ENCODE peak calls at places on chromosomes 2 and 18, in seven cellular contexts. F is SJSA1, K is AG04449, B is amygdala, U is EH, T is HTR-8/SVneo, Q is substantia nigra. I is an unnamed sample.

GRCh38 chr2:195656131-195656858 is 731 bp upstream of the SLC39A10 start:
- DNase-seq in F (no peak), U (no peak), K (no peak), T (no peak), B (no peak), Q (no peak), I (no peak)

GRCh38 chr18:14947482-14948162 is 199.7 kb downstream of the ANKRD30B start:
- DNase-seq in B (no peak), U (no peak), F (no peak), T (no peak), K (no peak), Q (peak), I (no peak)

GRCh38 chr18:28080876-28081300 is 96.0 kb downstream of the CDH2 start:
- DNase-seq in Q (no peak), F (no peak), K (no peak), T (no peak), B (no peak), U (peak), I (peak)

GRCh38 chr2:177332041-177332991 is 60.3 kb upstream of the AGPS start:
- DNase-seq in U (peak), T (peak), K (no peak), B (no peak), F (peak), Q (peak), I (peak)

GRCh38 chr18:70620837-70621612 is 332.2 kb downstream of the SOCS6 start:
- DNase-seq in T (no peak), K (no peak), B (no peak), Q (no peak), U (no peak), F (no peak), I (no peak)

GRCh38 chr2:48529676-48530032 is 300 bp upstream of the STON1 start:
- DNase-seq in T (no peak), B (no peak), U (no peak), F (no peak), K (no peak), Q (no peak), I (no peak)

GRCh38 chr2:119579457-119580295 is 35.4 kb downstream of the CFAP221 start:
- DNase-seq in F (no peak), T (no peak), K (no peak), B (no peak), U (no peak), Q (no peak), I (peak)

GRCh38 chr2:200662727-200663126 is 76.9 kb downstream of the AOX1 start:
- DNase-seq in T (peak), F (peak), K (no peak), Q (no peak), U (peak), B (no peak), I (peak)

GRCh38 chr18:54222922-54223567 is 1.4 kb downstream of the MBD2 start:
- DNase-seq in B (no peak), K (no peak), F (no peak), U (no peak), T (no peak), Q (no peak), I (no peak)

GRCh38 chr2:153543639-153544071 is 65.1 kb upstream of the RPRM start:
- DNase-seq in B (no peak), K (no peak), F (no peak), Q (no peak), U (no peak), T (no peak), I (no peak)

GRCh38 chr2:8477511-8478132 is 204.2 kb upstream of the ID2 start:
- DNase-seq in T (no peak), F (no peak), U (no peak), B (no peak), K (no peak), Q (no peak), I (no peak)

GRCh38 chr2:84781942-84782716 is 98.8 kb downstream of the TRABD2A start:
- DNase-seq in U (no peak), B (no peak), F (no peak), Q (no peak), T (no peak), K (no peak), I (no peak)

GRCh38 chr18:45871655-45872054 is 46.2 kb downstream of the SIGLEC15 start:
- DNase-seq in B (no peak), T (peak), F (no peak), Q (no peak), U (peak), K (no peak), I (no peak)

GRCh38 chr2:2561346-2562095 is 230.4 kb upstream of the MYT1L start:
- DNase-seq in B (no peak), T (no peak), F (no peak), U (no peak), K (no peak), Q (no peak), I (no peak)

GRCh38 chr2:101704046-101704466 is 6.5 kb downstream of the MAP4K4 start:
- DNase-seq in Q (no peak), K (peak), U (peak), B (no peak), T (peak), F (no peak), I (peak)

GRCh38 chr2:190301032-190301431 is 18.6 kb downstream of the HIBCH start:
- DNase-seq in Q (no peak), B (no peak), K (no peak), F (no peak), T (no peak), U (no peak), I (no peak)

GRCh38 chr2:23486676-23487075 is 101.7 kb downstream of the KLHL29 start:
- DNase-seq in B (no peak), Q (no peak), F (no peak), K (no peak), T (no peak), U (peak), I (peak)

GRCh38 chr2:79369127-79369526 is 143.7 kb upstream of the CTNNA2 start:
- DNase-seq in T (no peak), K (no peak), B (peak), Q (peak), F (no peak), U (no peak), I (no peak)

GRCh38 chr2:68755071-68755470 is 20.5 kb downstream of the ARHGAP25 start:
- DNase-seq in B (no peak), T (no peak), U (peak), K (no peak), Q (no peak), F (no peak), I (peak)

GRCh38 chr2:68423966-68424650 is 43.0 kb downstream of the FBXO48 start:
- DNase-seq in F (no peak), T (no peak), U (no peak), B (no peak), K (no peak), Q (no peak), I (no peak)

GRCh38 chr2:5697554-5697953 is 5.4 kb downstream of the SOX11 start:
- DNase-seq in Q (no peak), B (no peak), T (no peak), K (no peak), U (no peak), F (no peak), I (no peak)

GRCh38 chr2:158491072-158491471 is 34.3 kb downstream of the PKP4 start:
- DNase-seq in B (no peak), U (no peak), Q (no peak), K (no peak), T (no peak), F (no peak), I (no peak)

GRCh38 chr2:60094450-60094929 is 459.0 kb downstream of the BCL11A start:
- DNase-seq in U (no peak), T (no peak), F (no peak), B (no peak), Q (no peak), K (no peak), I (no peak)

GRCh38 chr2:217902281-217903141 is 100.3 kb downstream of the TNS1 start:
- DNase-seq in U (peak), B (no peak), K (no peak), T (no peak), F (peak), Q (peak), I (peak)

GRCh38 chr2:31067259-31067658 is 71.0 kb downstream of the GALNT14 start:
- DNase-seq in T (no peak), K (no peak), F (no peak), U (peak), Q (peak), B (no peak), I (no peak)

GRCh38 chr2:45736757-45737704 is 85.6 kb downstream of the PRKCE start:
- DNase-seq in T (no peak), U (peak), F (no peak), K (no peak), B (peak), Q (no peak), I (no peak)

GRCh38 chr2:45890819-45891218 is 239.3 kb downstream of the PRKCE start:
- DNase-seq in Q (no peak), B (no peak), K (no peak), U (no peak), F (no peak), T (no peak), I (no peak)

GRCh38 chr2:161134547-161135518 is 25.4 kb upstream of the TANK start:
- DNase-seq in T (peak), U (peak), F (peak), K (no peak), Q (no peak), B (peak), I (no peak)

GRCh38 chr2:205704101-205704741 is 21.9 kb downstream of the NRP2 start:
- DNase-seq in T (no peak), U (no peak), Q (peak), B (no peak), K (no peak), F (peak), I (no peak)

GRCh38 chr18:46397174-46397573 is 259.8 kb downstream of the LOXHD1 start:
- DNase-seq in F (peak), K (no peak), U (no peak), B (no peak), T (no peak), Q (no peak), I (no peak)